ENCODE peak calls at places on chromosomes 3 and 15, in five cellular contexts. S is stomach, T is H1, M is transverse colon, E is GM12878. G is an unnamed sample.

GRCh38 chr15:50241684-50242450 is 23.7 kb downstream of the HDC start:
- DNase-seq in S (no peak), T (no peak), M (no peak), E (no peak), G (no peak)

GRCh38 chr3:137165117-137165806 is 207.5 kb downstream of the IL20RB start:
- DNase-seq in S (no peak), T (no peak), M (no peak), E (no peak), G (no peak)

GRCh38 chr3:40782086-40782721 is 257.4 kb downstream of the ZNF621 start:
- DNase-seq in S (no peak), T (no peak), M (no peak), E (no peak), G (no peak)

GRCh38 chr15:79724312-79724711 is 172.5 kb downstream of the MTHFS start:
- DNase-seq in S (no peak), T (no peak), M (no peak), E (no peak), G (no peak)

GRCh38 chr3:27487383-27487782 is 3.2 kb upstream of the SLC4A7 start:
- DNase-seq in S (no peak), T (no peak), M (no peak), E (no peak), G (no peak)

GRCh38 chr3:137024348-137024747 is 66.6 kb downstream of the IL20RB start:
- DNase-seq in S (no peak), T (no peak), M (no peak), E (no peak), G (no peak)

GRCh38 chr3:27289769-27290413 is 79.3 kb downstream of the NEK10 start:
- DNase-seq in S (no peak), T (no peak), M (no peak), E (no peak), G (no peak)

GRCh38 chr3:141710121-141710520 is 28.0 kb upstream of the RNF7 start:
- DNase-seq in S (no peak), T (no peak), M (no peak), E (no peak), G (no peak)

GRCh38 chr3:133893683-133894333 is 1.9 kb downstream of the RAB6B start:
- DNase-seq in S (no peak), T (no peak), M (no peak), E (no peak), G (no peak)

GRCh38 chr15:77187751-77188464 is 117.0 kb upstream of the TSPAN3 start:
- DNase-seq in S (no peak), T (no peak), M (peak; percentile 18), E (peak; percentile 73), G (no peak)

GRCh38 chr15:89936051-89936792 is 23.5 kb upstream of the ARPIN start:
- DNase-seq in S (no peak), T (no peak), M (no peak), E (no peak), G (no peak)

GRCh38 chr3:42745291-42745745 is 27.7 kb downstream of the CCDC13 start:
- DNase-seq in S (no peak), T (no peak), M (no peak), E (no peak), G (no peak)

GRCh38 chr15:62115847-62116246 is 49.1 kb downstream of the C2CD4A start:
- DNase-seq in S (no peak), T (no peak), M (no peak), E (no peak), G (no peak)

GRCh38 chr3:9361691-9362388 is 1.0 kb upstream of the THUMPD3 start:
- DNase-seq in S (no peak), T (no peak), M (no peak), E (no peak), G (no peak)
- TF ChIP-seq EP300 in S (no peak), T (no peak), M (no peak), E (no peak), G (no peak)

DNA sequence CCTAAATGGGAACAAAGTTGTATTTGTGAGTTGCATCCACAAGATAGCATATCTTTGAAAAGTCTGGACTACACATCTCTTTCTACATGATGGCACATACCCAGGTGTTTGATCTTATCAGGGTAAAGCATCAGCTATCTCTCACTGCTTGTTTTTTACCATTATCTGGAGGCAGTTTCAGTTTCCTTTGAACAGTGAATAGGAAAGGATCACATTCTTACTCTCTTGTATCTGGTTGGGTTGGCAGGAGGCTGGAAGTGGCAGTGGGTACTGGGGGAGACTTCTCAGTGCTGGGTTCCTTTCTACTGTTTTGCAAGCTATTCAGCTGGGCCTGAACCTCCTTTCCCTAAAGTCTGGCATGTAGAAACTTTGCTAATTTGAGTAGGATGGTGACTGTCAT is 4.1 kb downstream of the CEMIP start:
- DNase-seq in S (no peak), T (no peak), M (no peak), E (no peak), G (no peak)
- H3K4me3 ChIP-seq in S (no peak overlapping the region), T (no peak overlapping the region), M (no peak overlapping the region), E (no peak overlapping the region), G (no peak overlapping the region)

GRCh38 chr3:156826144-156826895 is at the start of gene LEKR1:
- DNase-seq in S (peak; percentile 88), T (no peak), M (peak; percentile 92), E (peak; percentile 44), G (peak; percentile 91)
- TF ChIP-seq POLR2AphosphoS5 in S (peak; percentile 93), T (no peak), M (peak; percentile 93), E (peak; percentile 50), G (peak; percentile 87)

GRCh38 chr3:64856953-64857516 is 169.2 kb upstream of the ADAMTS9 start:
- DNase-seq in S (no peak), T (no peak), M (no peak), E (no peak), G (no peak)
- TF ChIP-seq EP300 in S (no peak), T (no peak), M (no peak), E (no peak), G (no peak)

GRCh38 chr15:31035610-31036009 is 44.2 kb upstream of the MTMR10 start:
- DNase-seq in S (no peak), T (no peak), M (no peak), E (no peak), G (no peak)
- H3K4me3 ChIP-seq in S (no peak overlapping the region), T (no peak overlapping the region), M (no peak overlapping the region), E (no peak overlapping the region), G (no peak overlapping the region)